ENCODE peak calls at places on chromosomes 3 and 15, in seven cellular contexts. U is MCF 10A; C is NCI-H524 treated with DMSO at 0.1 percent for 48 hours; M is non-pigmented ciliary epithelial cell; S is NCI-H1092; O is foreskin fibroblast; P is stimulated activated CD8-positive, alpha-beta memory T cell treated with anti-CD3 and anti-CD28 coated beads, Interleukin-15, amount 100 ng/mL, for 4 hours. L is an unnamed sample.

GRCh38 chr3:95923496-95924210 is 890.7 kb upstream of the EPHA6 start:
- DNase-seq in U (peak), C (no peak), M (peak), S (no peak), O (peak), P (no peak), L (no peak)

GRCh38 chr3:106428565-106428994 is 559.8 kb upstream of the CBLB start:
- DNase-seq in U (peak), C (no peak), M (peak), S (no peak), O (peak), P (no peak), L (no peak)

GRCh38 chr15:31606261-31606669 is 279.6 kb downstream of the KLF13 start:
- DNase-seq in U (peak), C (no peak), M (peak), S (no peak), O (peak), P (no peak), L (no peak)

GRCh38 chr3:134460965-134461364 is 24.8 kb downstream of the ANAPC13 start:
- DNase-seq in U (no peak), C (no peak), M (peak), S (no peak), O (peak), P (no peak), L (no peak)

GRCh38 chr3:163721596-163721995 is 1356.7 kb downstream of the SI start:
- DNase-seq in U (no peak), C (no peak), M (no peak), S (no peak), O (no peak), P (no peak), L (no peak)

GRCh38 chr3:141743305-141743704 is 5.2 kb downstream of the RNF7 start:
- DNase-seq in U (no peak), C (no peak), M (no peak), S (no peak), O (no peak), P (no peak), L (no peak)

GRCh38 chr3:172194702-172195392 is 155.5 kb downstream of the FNDC3B start:
- DNase-seq in U (no peak), C (no peak), M (no peak), S (peak), O (no peak), P (no peak), L (no peak)

GRCh38 chr3:38136272-38136806 is 588 bp downstream of the ACAA1 start:
- DNase-seq in U (no peak), C (no peak), M (no peak), S (no peak), O (no peak), P (no peak), L (no peak)

GRCh38 chr3:70580021-70580420 is 267.6 kb upstream of the MDFIC2 start:
- DNase-seq in U (no peak), C (no peak), M (no peak), S (no peak), O (no peak), P (no peak), L (no peak)

GRCh38 chr3:52036222-52036694 is 20.1 kb downstream of the DUSP7 start:
- DNase-seq in U (no peak), C (no peak), M (no peak), S (no peak), O (no peak), P (no peak), L (no peak)

GRCh38 chr3:167936010-167936409 is 159.7 kb downstream of the GOLIM4 start:
- DNase-seq in U (no peak), C (no peak), M (no peak), S (peak), O (no peak), P (no peak), L (no peak)